ENCODE peak calls at places on chromosomes 5 and 9, in seven cellular contexts. One of them, this sample, is unnamed.

GRCh38 chr9:16211952-16212351 is 658.5 kb downstream of the BNC2 start:
- DNase-seq in globus pallidus: no peak
- DNase-seq in naive B cell: no peak
- DNase-seq in EH: no peak
- DNase-seq in fibroblast of the aortic adventitia: no peak
- DNase-seq in activated CD4-positive, alpha-beta T cell treated with anti-CD3 and anti-CD28 coated beads, Interleukin-2, amount 10 ng/mL, durations not matched to agents 7 days and 5 days: no peak
- DNase-seq in IMR-90: no peak
- DNase-seq in this sample: no peak

GRCh38 chr5:127898551-127899213 is 184.9 kb upstream of the SLC12A2 start:
- DNase-seq in globus pallidus: no peak
- DNase-seq in naive B cell: no peak
- DNase-seq in EH: peak
- DNase-seq in fibroblast of the aortic adventitia: peak
- DNase-seq in activated CD4-positive, alpha-beta T cell treated with anti-CD3 and anti-CD28 coated beads, Interleukin-2, amount 10 ng/mL, durations not matched to agents 7 days and 5 days: no peak
- DNase-seq in IMR-90: peak
- DNase-seq in this sample: no peak

GRCh38 chr5:125559296-125559695 is 812.9 kb upstream of the ZNF608 start:
- DNase-seq in globus pallidus: no peak
- DNase-seq in naive B cell: no peak
- DNase-seq in EH: peak
- DNase-seq in fibroblast of the aortic adventitia: peak
- DNase-seq in activated CD4-positive, alpha-beta T cell treated with anti-CD3 and anti-CD28 coated beads, Interleukin-2, amount 10 ng/mL, durations not matched to agents 7 days and 5 days: no peak
- DNase-seq in IMR-90: peak
- DNase-seq in this sample: peak

GRCh38 chr5:179509845-179510244 is 40.5 kb upstream of the RUFY1 start:
- DNase-seq in globus pallidus: no peak
- DNase-seq in naive B cell: no peak
- DNase-seq in EH: no peak
- DNase-seq in fibroblast of the aortic adventitia: no peak
- DNase-seq in activated CD4-positive, alpha-beta T cell treated with anti-CD3 and anti-CD28 coated beads, Interleukin-2, amount 10 ng/mL, durations not matched to agents 7 days and 5 days: no peak
- DNase-seq in IMR-90: no peak
- DNase-seq in this sample: no peak

GRCh38 chr5:107857785-107858184 is 187.0 kb upstream of the EFNA5 start:
- DNase-seq in globus pallidus: no peak
- DNase-seq in naive B cell: no peak
- DNase-seq in EH: no peak
- DNase-seq in fibroblast of the aortic adventitia: no peak
- DNase-seq in activated CD4-positive, alpha-beta T cell treated with anti-CD3 and anti-CD28 coated beads, Interleukin-2, amount 10 ng/mL, durations not matched to agents 7 days and 5 days: no peak
- DNase-seq in IMR-90: no peak
- DNase-seq in this sample: no peak

GRCh38 chr9:85208666-85209065 is 533.1 kb downstream of the AGTPBP1 start:
- DNase-seq in globus pallidus: no peak
- DNase-seq in naive B cell: no peak
- DNase-seq in EH: no peak
- DNase-seq in fibroblast of the aortic adventitia: peak
- DNase-seq in activated CD4-positive, alpha-beta T cell treated with anti-CD3 and anti-CD28 coated beads, Interleukin-2, amount 10 ng/mL, durations not matched to agents 7 days and 5 days: no peak
- DNase-seq in IMR-90: no peak
- DNase-seq in this sample: no peak

GRCh38 chr9:12777149-12778010 is 2.6 kb downstream of the LURAP1L start:
- DNase-seq in globus pallidus: no peak
- DNase-seq in naive B cell: no peak
- DNase-seq in EH: no peak
- DNase-seq in fibroblast of the aortic adventitia: peak
- DNase-seq in activated CD4-positive, alpha-beta T cell treated with anti-CD3 and anti-CD28 coated beads, Interleukin-2, amount 10 ng/mL, durations not matched to agents 7 days and 5 days: no peak
- DNase-seq in IMR-90: no peak
- DNase-seq in this sample: no peak

GRCh38 chr5:57324888-57325287 is 151.0 kb downstream of the GPBP1 start:
- DNase-seq in globus pallidus: no peak
- DNase-seq in naive B cell: no peak
- DNase-seq in EH: no peak
- DNase-seq in fibroblast of the aortic adventitia: no peak
- DNase-seq in activated CD4-positive, alpha-beta T cell treated with anti-CD3 and anti-CD28 coated beads, Interleukin-2, amount 10 ng/mL, durations not matched to agents 7 days and 5 days: no peak
- DNase-seq in IMR-90: no peak
- DNase-seq in this sample: peak

GRCh38 chr9:100277166-100277979 is 75.4 kb downstream of the TEX10 start:
- DNase-seq in globus pallidus: no peak
- DNase-seq in naive B cell: no peak
- DNase-seq in EH: peak
- DNase-seq in fibroblast of the aortic adventitia: peak
- DNase-seq in activated CD4-positive, alpha-beta T cell treated with anti-CD3 and anti-CD28 coated beads, Interleukin-2, amount 10 ng/mL, durations not matched to agents 7 days and 5 days: no peak
- DNase-seq in IMR-90: peak
- DNase-seq in this sample: peak

GRCh38 chr5:177310757-177311173 is 933 bp downstream of the MXD3 start:
- DNase-seq in globus pallidus: no peak
- DNase-seq in naive B cell: peak
- DNase-seq in EH: peak
- DNase-seq in fibroblast of the aortic adventitia: no peak
- DNase-seq in activated CD4-positive, alpha-beta T cell treated with anti-CD3 and anti-CD28 coated beads, Interleukin-2, amount 10 ng/mL, durations not matched to agents 7 days and 5 days: peak
- DNase-seq in IMR-90: peak
- DNase-seq in this sample: peak

GRCh38 chr5:131795879-131796792 is 681 bp downstream of the FNIP1 start:
- DNase-seq in globus pallidus: peak
- DNase-seq in naive B cell: no peak
- DNase-seq in EH: peak
- DNase-seq in fibroblast of the aortic adventitia: peak
- DNase-seq in activated CD4-positive, alpha-beta T cell treated with anti-CD3 and anti-CD28 coated beads, Interleukin-2, amount 10 ng/mL, durations not matched to agents 7 days and 5 days: peak
- DNase-seq in IMR-90: peak
- DNase-seq in this sample: peak

GRCh38 chr5:53825016-53825415 is 264.6 kb downstream of the NDUFS4 start:
- DNase-seq in globus pallidus: no peak
- DNase-seq in naive B cell: no peak
- DNase-seq in EH: peak
- DNase-seq in fibroblast of the aortic adventitia: no peak
- DNase-seq in activated CD4-positive, alpha-beta T cell treated with anti-CD3 and anti-CD28 coated beads, Interleukin-2, amount 10 ng/mL, durations not matched to agents 7 days and 5 days: no peak
- DNase-seq in IMR-90: no peak
- DNase-seq in this sample: peak

GRCh38 chr9:79471577-79472543 is 99.9 kb upstream of the TLE4 start:
- DNase-seq in globus pallidus: peak
- DNase-seq in naive B cell: no peak
- DNase-seq in EH: peak
- DNase-seq in fibroblast of the aortic adventitia: peak
- DNase-seq in activated CD4-positive, alpha-beta T cell treated with anti-CD3 and anti-CD28 coated beads, Interleukin-2, amount 10 ng/mL, durations not matched to agents 7 days and 5 days: peak
- DNase-seq in IMR-90: peak
- DNase-seq in this sample: peak

GRCh38 chr9:124212381-124213050 is 45.2 kb upstream of the NEK6 start:
- DNase-seq in globus pallidus: no peak
- DNase-seq in naive B cell: no peak
- DNase-seq in EH: peak
- DNase-seq in fibroblast of the aortic adventitia: peak
- DNase-seq in activated CD4-positive, alpha-beta T cell treated with anti-CD3 and anti-CD28 coated beads, Interleukin-2, amount 10 ng/mL, durations not matched to agents 7 days and 5 days: no peak
- DNase-seq in IMR-90: peak
- DNase-seq in this sample: peak

GRCh38 chr9:107711528-107711927 is 222.0 kb upstream of the KLF4 start:
- DNase-seq in globus pallidus: no peak
- DNase-seq in naive B cell: no peak
- DNase-seq in EH: peak
- DNase-seq in fibroblast of the aortic adventitia: peak
- DNase-seq in activated CD4-positive, alpha-beta T cell treated with anti-CD3 and anti-CD28 coated beads, Interleukin-2, amount 10 ng/mL, durations not matched to agents 7 days and 5 days: no peak
- DNase-seq in IMR-90: peak
- DNase-seq in this sample: peak

GRCh38 chr5:163504091-163504931 is 1.1 kb upstream of the MAT2B start:
- DNase-seq in globus pallidus: peak
- DNase-seq in naive B cell: peak
- DNase-seq in EH: peak
- DNase-seq in fibroblast of the aortic adventitia: peak
- DNase-seq in activated CD4-positive, alpha-beta T cell treated with anti-CD3 and anti-CD28 coated beads, Interleukin-2, amount 10 ng/mL, durations not matched to agents 7 days and 5 days: peak
- DNase-seq in IMR-90: peak
- DNase-seq in this sample: peak

GRCh38 chr5:127112347-127112864 is 39.1 kb upstream of the C5orf63 start:
- DNase-seq in globus pallidus: no peak
- DNase-seq in naive B cell: no peak
- DNase-seq in EH: peak
- DNase-seq in fibroblast of the aortic adventitia: peak
- DNase-seq in activated CD4-positive, alpha-beta T cell treated with anti-CD3 and anti-CD28 coated beads, Interleukin-2, amount 10 ng/mL, durations not matched to agents 7 days and 5 days: no peak
- DNase-seq in IMR-90: no peak
- DNase-seq in this sample: no peak

GRCh38 chr9:98688710-98689495 is 19.8 kb downstream of the GABBR2 start:
- DNase-seq in globus pallidus: no peak
- DNase-seq in naive B cell: no peak
- DNase-seq in EH: no peak
- DNase-seq in fibroblast of the aortic adventitia: no peak
- DNase-seq in activated CD4-positive, alpha-beta T cell treated with anti-CD3 and anti-CD28 coated beads, Interleukin-2, amount 10 ng/mL, durations not matched to agents 7 days and 5 days: no peak
- DNase-seq in IMR-90: no peak
- DNase-seq in this sample: no peak

GRCh38 chr5:170642776-170643436 is 139.1 kb downstream of the KCNIP1 start:
- DNase-seq in globus pallidus: no peak
- DNase-seq in naive B cell: no peak
- DNase-seq in EH: no peak
- DNase-seq in fibroblast of the aortic adventitia: no peak
- DNase-seq in activated CD4-positive, alpha-beta T cell treated with anti-CD3 and anti-CD28 coated beads, Interleukin-2, amount 10 ng/mL, durations not matched to agents 7 days and 5 days: no peak
- DNase-seq in IMR-90: no peak
- DNase-seq in this sample: no peak

GRCh38 chr5:73218552-73219171 is 45.7 kb downstream of the TMEM174 start:
- DNase-seq in globus pallidus: no peak
- DNase-seq in naive B cell: no peak
- DNase-seq in EH: peak
- DNase-seq in fibroblast of the aortic adventitia: peak
- DNase-seq in activated CD4-positive, alpha-beta T cell treated with anti-CD3 and anti-CD28 coated beads, Interleukin-2, amount 10 ng/mL, durations not matched to agents 7 days and 5 days: no peak
- DNase-seq in IMR-90: peak
- DNase-seq in this sample: peak

GRCh38 chr9:70983723-70984280 is 137.6 kb downstream of the TRPM3 start:
- DNase-seq in globus pallidus: no peak
- DNase-seq in naive B cell: no peak
- DNase-seq in EH: peak
- DNase-seq in fibroblast of the aortic adventitia: peak
- DNase-seq in activated CD4-positive, alpha-beta T cell treated with anti-CD3 and anti-CD28 coated beads, Interleukin-2, amount 10 ng/mL, durations not matched to agents 7 days and 5 days: no peak
- DNase-seq in IMR-90: peak
- DNase-seq in this sample: no peak

GRCh38 chr9:107999890-108000289 is 510.3 kb upstream of the KLF4 start:
- DNase-seq in globus pallidus: no peak
- DNase-seq in naive B cell: no peak
- DNase-seq in EH: peak
- DNase-seq in fibroblast of the aortic adventitia: peak
- DNase-seq in activated CD4-positive, alpha-beta T cell treated with anti-CD3 and anti-CD28 coated beads, Interleukin-2, amount 10 ng/mL, durations not matched to agents 7 days and 5 days: no peak
- DNase-seq in IMR-90: no peak
- DNase-seq in this sample: no peak

GRCh38 chr5:178227138-178227659 is 5.4 kb downstream of the PHYKPL start:
- DNase-seq in globus pallidus: no peak
- DNase-seq in naive B cell: no peak
- DNase-seq in EH: no peak
- DNase-seq in fibroblast of the aortic adventitia: no peak
- DNase-seq in activated CD4-positive, alpha-beta T cell treated with anti-CD3 and anti-CD28 coated beads, Interleukin-2, amount 10 ng/mL, durations not matched to agents 7 days and 5 days: no peak
- DNase-seq in IMR-90: peak
- DNase-seq in this sample: no peak

GRCh38 chr9:122004589-122004988 is 88.5 kb downstream of the TTLL11 start:
- DNase-seq in globus pallidus: no peak
- DNase-seq in naive B cell: no peak
- DNase-seq in EH: no peak
- DNase-seq in fibroblast of the aortic adventitia: no peak
- DNase-seq in activated CD4-positive, alpha-beta T cell treated with anti-CD3 and anti-CD28 coated beads, Interleukin-2, amount 10 ng/mL, durations not matched to agents 7 days and 5 days: no peak
- DNase-seq in IMR-90: no peak
- DNase-seq in this sample: no peak

GRCh38 chr9:87711857-87712800 is 13.8 kb upstream of the CTSL start:
- DNase-seq in globus pallidus: no peak
- DNase-seq in naive B cell: no peak
- DNase-seq in EH: peak
- DNase-seq in fibroblast of the aortic adventitia: peak
- DNase-seq in activated CD4-positive, alpha-beta T cell treated with anti-CD3 and anti-CD28 coated beads, Interleukin-2, amount 10 ng/mL, durations not matched to agents 7 days and 5 days: no peak
- DNase-seq in IMR-90: peak
- DNase-seq in this sample: peak